ENCODE peak calls at places on chromosomes 6 and 20, in eight cellular contexts. X is heart left ventricle; K is mucosa of descending colon; A is pancreas; J is WERI-Rb-1; P is CD8-positive, alpha-beta T cell; N is mammary epithelial cell; O is HFF-Myc. V is an unnamed sample.

GRCh38 chr6:125587624-125588023 is 161.8 kb upstream of the HEY2 start:
- DNase-seq in O (no peak), X (no peak), P (no peak), J (no peak), A (no peak), K (no peak), N (no peak), V (no peak)

GRCh38 chr20:63363013-63363957 is 2.1 kb upstream of the CHRNA4 start:
- DNase-seq in O (no peak), K (no peak), J (no peak), A (no peak), N (no peak), P (no peak), X (no peak), V (no peak)

GRCh38 chr6:157271441-157271840 is 51.9 kb downstream of the TMEM242 start:
- DNase-seq in X (no peak), K (no peak), N (no peak), J (no peak), O (no peak), A (no peak), P (no peak), V (no peak)

GRCh38 chr20:37988555-37988954 is 44.7 kb downstream of the TTI1 start:
- DNase-seq in J (no peak), N (no peak), X (no peak), K (no peak), O (no peak), A (no peak), P (no peak), V (no peak)

GRCh38 chr20:48845721-48846306 is 18.0 kb upstream of the PREX1 start:
- DNase-seq in P (no peak), J (no peak), N (no peak), X (no peak), K (no peak), A (no peak), O (no peak), V (peak; percentile 38)

GRCh38 chr20:62898970-62899632 is 27.2 kb downstream of the DIDO1 start:
- DNase-seq in J (no peak), A (no peak), N (no peak), K (no peak), X (no peak), P (no peak), O (no peak), V (no peak)

GRCh38 chr6:138371720-138372119 is 6.0 kb upstream of the SMIM28 start:
- DNase-seq in P (no peak), O (no peak), K (no peak), N (no peak), A (no peak), J (peak; percentile 48), X (no peak), V (peak; percentile 22)

GRCh38 chr6:126788961-126789365 is 329.5 kb upstream of the RSPO3 start:
- DNase-seq in A (no peak), X (no peak), N (no peak), J (no peak), K (no peak), O (no peak), P (no peak), V (no peak)

GRCh38 chr6:168992696-168993185 is 260.9 kb downstream of the THBS2 start:
- DNase-seq in A (no peak), O (no peak), P (no peak), J (no peak), N (no peak), X (no peak), K (no peak), V (no peak)

GRCh38 chr6:30725713-30726505 is 5.8 kb downstream of the TUBB start:
- DNase-seq in A (no peak), J (no peak), N (no peak), P (no peak), X (no peak), O (no peak), K (no peak), V (peak; percentile 37)

GRCh38 chr6:30724906-30725667 is 4.9 kb downstream of the TUBB start:
- DNase-seq in A (no peak), X (no peak), P (no peak), J (no peak), K (no peak), O (no peak), N (no peak), V (peak; percentile 39)

GRCh38 chr6:30730611-30731435 is 10.7 kb downstream of the TUBB start:
- DNase-seq in O (no peak), K (peak; percentile 88), X (peak; percentile 71), A (peak; percentile 85), J (peak; percentile 99), N (peak; percentile 88), P (peak; percentile 86), V (peak; percentile 57)

GRCh38 chr6:30726506-30727413 is 6.6 kb downstream of the TUBB start:
- DNase-seq in J (no peak), O (no peak), N (no peak), P (no peak), A (no peak), X (no peak), K (no peak), V (no peak)

DNA sequence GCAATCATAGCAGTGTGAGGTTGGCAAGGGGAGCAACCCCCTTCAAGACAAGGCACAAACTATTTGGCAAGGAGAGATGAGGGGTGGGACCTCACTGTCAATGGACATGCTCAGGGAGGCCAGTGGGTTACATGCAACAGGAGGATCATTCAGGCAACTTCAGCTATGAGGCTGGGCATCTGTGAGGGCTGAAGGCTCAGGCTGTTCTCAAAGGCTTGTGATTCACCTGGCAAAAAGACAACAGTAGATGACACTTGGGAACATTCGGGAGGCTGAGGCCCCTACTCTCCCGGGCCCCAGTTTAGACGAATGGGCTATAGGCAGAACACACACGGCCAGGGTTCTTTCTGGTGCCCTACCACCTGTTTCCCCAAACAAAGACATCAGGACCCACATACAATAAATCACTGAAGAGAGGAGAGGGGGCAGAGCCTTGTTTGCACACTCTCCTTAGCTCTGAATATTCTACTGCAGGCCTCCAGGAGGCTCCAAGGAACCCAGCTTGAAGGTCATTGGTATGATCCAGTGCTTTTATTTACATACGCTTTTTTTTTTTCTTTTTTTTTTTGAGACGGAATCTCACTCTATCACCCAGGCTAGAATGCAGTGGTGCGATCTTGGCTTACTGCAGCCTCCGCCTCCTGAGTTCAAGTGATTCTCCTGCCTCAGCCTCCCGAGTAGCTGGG is 7.9 kb downstream of the TUBB start:
- DNase-seq in N (no peak), K (no peak), A (no peak), P (no peak), O (no peak), J (no peak), X (no peak), V (peak; percentile 72)
- TF ChIP-seq CTCF in N (no peak), K (no peak), A (no peak), P (no peak), O (no peak), J (no peak), X (no peak), V (peak; percentile 43)

GRCh38 chr6:37758234-37758633 is 60.6 kb upstream of the MDGA1 start:
- DNase-seq in A (no peak), J (no peak), N (no peak), K (no peak), X (no peak), O (no peak), P (no peak), V (no peak)

GRCh38 chr6:37759221-37760154 is 60.0 kb upstream of the ZFAND3 start:
- DNase-seq in P (no peak), A (no peak), J (no peak), O (no peak), N (no peak), K (no peak), X (no peak), V (no peak)

GRCh38 chr6:37757381-37757780 is 59.7 kb upstream of the MDGA1 start:
- DNase-seq in P (no peak), K (no peak), O (no peak), X (no peak), N (no peak), J (no peak), A (no peak), V (no peak)

GRCh38 chr6:37758647-37759046 is 60.9 kb upstream of the ZFAND3 start:
- DNase-seq in O (no peak), K (no peak), P (no peak), X (no peak), N (no peak), A (no peak), J (no peak), V (no peak)

DNA sequence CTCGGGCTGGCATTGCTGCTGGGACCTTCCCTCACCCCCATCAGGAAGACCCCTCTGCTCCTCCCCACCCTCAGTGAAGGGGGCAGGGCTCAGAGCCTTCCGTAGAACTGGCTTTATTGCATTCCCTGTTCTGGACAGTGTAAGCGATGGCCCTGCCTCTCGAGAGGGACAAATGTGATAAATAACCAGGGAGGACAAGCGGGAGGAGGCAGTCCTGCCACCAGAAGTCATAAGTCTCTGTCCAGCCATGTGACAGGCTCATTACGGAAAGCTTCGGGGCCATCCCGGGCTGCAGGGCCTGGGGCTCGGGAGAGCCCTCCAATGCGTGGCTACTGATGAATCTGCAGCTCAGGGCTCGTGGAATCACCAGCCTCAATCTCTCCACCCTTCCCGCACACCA is 58.5 kb upstream of the MDGA1 start:
- DNase-seq in N (no peak), P (no peak), X (no peak), O (no peak), J (no peak), K (no peak), A (no peak), V (no peak)
- H3K4me3 ChIP-seq in N (no peak overlapping the region), P (no peak overlapping the region), X (no peak overlapping the region), O (no peak overlapping the region), J (no peak overlapping the region), K (no peak overlapping the region), A (no peak overlapping the region), V (no peak overlapping the region)

DNA sequence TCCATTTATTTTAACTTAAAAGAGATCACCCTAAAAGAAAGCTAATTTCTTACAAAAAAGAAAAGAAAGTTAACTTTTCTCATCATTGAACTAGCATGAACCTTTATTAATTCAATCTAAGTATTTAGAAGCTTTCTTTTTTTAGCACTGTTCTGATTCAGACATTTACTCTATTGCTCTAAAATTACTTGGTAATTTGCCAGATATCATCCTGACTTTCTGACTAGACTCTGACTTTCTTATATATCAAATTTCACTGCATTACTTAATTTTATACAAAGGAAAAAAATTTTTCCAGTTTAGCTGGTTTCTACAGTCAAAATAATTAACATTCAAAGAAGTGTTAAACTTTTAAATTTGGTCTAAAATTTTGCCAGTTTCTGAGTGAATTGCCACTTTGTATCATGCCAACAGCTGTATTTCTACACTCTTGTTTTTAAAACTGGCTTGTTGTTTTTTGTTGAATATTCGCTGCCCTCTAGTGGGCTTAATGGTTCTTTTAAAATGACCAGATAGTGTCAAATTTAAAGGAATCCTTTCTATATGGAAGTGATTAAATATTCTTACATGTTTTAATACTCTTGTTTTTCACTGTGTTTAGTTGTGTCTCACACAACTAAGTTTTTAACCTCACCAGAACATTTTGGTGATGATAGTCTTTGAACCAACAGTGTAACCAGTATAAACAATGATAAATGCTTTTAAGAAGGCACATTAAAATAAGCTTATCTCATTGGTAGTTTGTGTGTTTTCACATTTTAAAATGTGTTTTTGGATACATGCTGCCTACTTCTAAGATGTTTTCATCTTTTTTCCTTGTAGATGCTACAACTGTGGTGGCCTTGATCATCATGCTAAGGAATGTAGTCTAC is 102.0 kb downstream of the POPDC3 start:
- DNase-seq in K (peak; percentile 17), N (peak; percentile 32), O (peak; percentile 16), X (no peak), A (no peak), J (no peak), P (no peak), V (peak; percentile 68)
- TF ChIP-seq CTCF in K (no peak), N (peak; percentile 53), O (peak; percentile 23), X (peak; percentile 44), A (no peak), J (no peak), P (no peak), V (peak; percentile 45)

GRCh38 chr6:163406320-163406719 is 8.2 kb upstream of the QKI start:
- DNase-seq in X (no peak), K (no peak), N (no peak), P (no peak), J (no peak), A (no peak), O (no peak), V (peak; percentile 29)
- H3K4me3 ChIP-seq in X (peak overlapping the region; percentile 35), K (no peak overlapping the region), N (no peak overlapping the region), P (peak overlapping the region; percentile 34), J (no peak overlapping the region), A (no peak overlapping the region), O (peak overlapping the region; percentile 24), V (peak overlapping the region; percentile 30)

V was measured in cardiac fibroblast.